ENCODE peak calls at places on chromosome 3, in four cellular contexts. S is body of pancreas, O is cardiac muscle cell, R is heart left ventricle. M is an unnamed sample.

GRCh38 chr3:53158700-53159414 is 2.2 kb upstream of the PRKCD start:
- DNase-seq in R (no peak), O (no peak), S (no peak), M (no peak)

GRCh38 chr3:7760718-7761117 is 740.9 kb upstream of the LMCD1 start:
- DNase-seq in S (no peak), R (no peak), O (no peak), M (no peak)

GRCh38 chr3:122944671-122945151 is 82.9 kb downstream of the SEMA5B start:
- DNase-seq in R (no peak), O (peak; percentile 67), S (no peak), M (no peak)

GRCh38 chr3:27559835-27560234 is 75.7 kb upstream of the SLC4A7 start:
- DNase-seq in S (peak; percentile 26), O (peak; percentile 95), R (peak; percentile 62), M (peak; percentile 76)

GRCh38 chr3:105906834-105907233 is 38.0 kb upstream of the CBLB start:
- DNase-seq in R (peak; percentile 70), S (peak; percentile 48), O (peak; percentile 87), M (peak; percentile 48)

GRCh38 chr3:98329392-98330124 is 24.1 kb upstream of the OR5K4 start:
- DNase-seq in S (peak; percentile 47), R (no peak), O (peak; percentile 63), M (no peak)

GRCh38 chr3:49465269-49466034 is 4.6 kb upstream of the DAG1 start:
- DNase-seq in S (peak; percentile 70), O (peak; percentile 81), R (peak; percentile 29), M (no peak)

GRCh38 chr3:54087581-54088410 is 34.6 kb upstream of the CACNA2D3 start:
- DNase-seq in R (no peak), O (peak; percentile 59), S (no peak), M (no peak)

GRCh38 chr3:161274691-161275298 is 53.7 kb downstream of the NMD3 start:
- DNase-seq in O (peak; percentile 71), R (no peak), S (peak; percentile 40), M (no peak)

GRCh38 chr3:66068255-66068654 is 29.5 kb upstream of the MAGI1 start:
- DNase-seq in R (no peak), S (no peak), O (no peak), M (no peak)

GRCh38 chr3:189714991-189715961 is 84.1 kb downstream of the TP63 start:
- DNase-seq in S (no peak), R (no peak), O (peak; percentile 65), M (no peak)

GRCh38 chr3:39707314-39707909 is 102.0 kb upstream of the MYRIP start:
- DNase-seq in O (peak; percentile 64), R (no peak), S (peak; percentile 13), M (no peak)

GRCh38 chr3:197015790-197016705 is 13.6 kb downstream of the MELTF start:
- DNase-seq in O (no peak), S (no peak), R (no peak), M (no peak)

GRCh38 chr3:172042136-172042535 is 2.8 kb downstream of the FNDC3B start:
- DNase-seq in S (no peak), R (no peak), O (peak; percentile 54), M (no peak)

GRCh38 chr3:97269202-97269601 is 454.8 kb downstream of the EPHA6 start:
- DNase-seq in O (no peak), S (no peak), R (no peak), M (no peak)

GRCh38 chr3:108008931-108009635 is 81.7 kb downstream of the CD47 start:
- DNase-seq in S (no peak), O (peak; percentile 93), R (no peak), M (no peak)

GRCh38 chr3:74009961-74010859 is 385.5 kb upstream of the PDZRN3 start:
- DNase-seq in O (no peak), R (no peak), S (no peak), M (no peak)

GRCh38 chr3:187987919-187988318 is 166.0 kb upstream of the LPP start:
- DNase-seq in S (no peak), R (no peak), O (no peak), M (no peak)

GRCh38 chr3:125431912-125432587 is 56.9 kb upstream of the ZNF148 start:
- DNase-seq in O (peak; percentile 55), S (no peak), R (no peak), M (no peak)

GRCh38 chr3:170320471-170321121 is 36.9 kb upstream of the SKIL start:
- DNase-seq in O (no peak), S (no peak), R (no peak), M (no peak)

GRCh38 chr3:128823008-128823407 is 56.4 kb upstream of the ACAD9 start:
- DNase-seq in O (no peak), R (no peak), S (no peak), M (no peak)

GRCh38 chr3:33975463-33975862 is 177.0 kb downstream of the PDCD6IP start:
- DNase-seq in R (no peak), S (no peak), O (peak; percentile 14), M (no peak)

GRCh38 chr3:182491571-182491970 is 301.7 kb upstream of the ATP11B start:
- DNase-seq in O (no peak), S (no peak), R (no peak), M (no peak)

GRCh38 chr3:174620138-174620537 is 239.0 kb upstream of the NAALADL2 start:
- DNase-seq in O (peak; percentile 42), R (no peak), S (no peak), M (no peak)

GRCh38 chr3:56813656-56813965 is 11.9 kb upstream of the ARHGEF3 start:
- DNase-seq in O (no peak), R (no peak), S (no peak), M (no peak)

GRCh38 chr3:98777801-98778220 is 14.7 kb downstream of the ST3GAL6 start:
- DNase-seq in S (no peak), O (peak; percentile 86), R (no peak), M (no peak)

GRCh38 chr3:132641837-132642538 is 17.6 kb downstream of the ACAD11 start:
- DNase-seq in S (no peak), R (no peak), O (peak; percentile 75), M (no peak)

GRCh38 chr3:150411106-150411460 is 3.0 kb downstream of the TSC22D2 start:
- DNase-seq in R (no peak), O (no peak), S (no peak), M (no peak)

GRCh38 chr3:150411971-150412370 is 3.9 kb downstream of the TSC22D2 start:
- DNase-seq in O (peak; percentile 63), S (no peak), R (no peak), M (no peak)

GRCh38 chr3:150412599-150413069 is 4.5 kb downstream of the TSC22D2 start:
- DNase-seq in R (no peak), S (peak; percentile 31), O (peak; percentile 81), M (no peak)

GRCh38 chr3:150414273-150414672 is 6.2 kb downstream of the TSC22D2 start:
- DNase-seq in O (peak; percentile 60), R (peak; percentile 46), S (peak; percentile 15), M (no peak)

DNA sequence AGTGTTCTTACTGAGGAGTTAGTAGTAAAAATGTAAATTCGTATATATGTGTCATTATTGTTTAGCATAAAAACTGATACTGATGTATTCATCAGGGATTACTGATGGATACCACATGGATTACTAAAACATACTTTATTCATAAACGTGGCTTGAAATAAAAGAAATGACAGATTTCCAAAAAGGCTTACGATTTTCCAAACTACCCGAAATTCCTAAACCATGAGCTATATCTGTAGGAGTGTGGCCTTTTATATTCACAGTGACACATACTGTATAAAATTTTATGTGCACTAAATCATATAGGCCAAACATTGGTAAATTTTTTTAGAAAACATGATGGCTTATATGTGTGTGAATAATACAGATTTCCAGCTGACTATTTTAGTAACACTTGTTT is 6.9 kb downstream of the TSC22D2 start:
- DNase-seq in O (no peak), R (no peak), S (no peak), M (no peak)
- H3K4me1 ChIP-seq in O (peaks cover 46% of the 10 kb centered on the region), R (peaks cover 60% of the 10 kb centered on the region), S (peaks cover 58% of the 10 kb centered on the region), M (peaks cover 4% of the 10 kb centered on the region)

GRCh38 chr3:45302470-45302869 is 76.4 kb upstream of the TMEM158 start:
- DNase-seq in S (no peak), R (no peak), O (no peak), M (no peak)
- H3K27ac ChIP-seq in S (no peak overlapping the region), R (no peak overlapping the region), O (no peak overlapping the region), M (no peak overlapping the region)

DNA sequence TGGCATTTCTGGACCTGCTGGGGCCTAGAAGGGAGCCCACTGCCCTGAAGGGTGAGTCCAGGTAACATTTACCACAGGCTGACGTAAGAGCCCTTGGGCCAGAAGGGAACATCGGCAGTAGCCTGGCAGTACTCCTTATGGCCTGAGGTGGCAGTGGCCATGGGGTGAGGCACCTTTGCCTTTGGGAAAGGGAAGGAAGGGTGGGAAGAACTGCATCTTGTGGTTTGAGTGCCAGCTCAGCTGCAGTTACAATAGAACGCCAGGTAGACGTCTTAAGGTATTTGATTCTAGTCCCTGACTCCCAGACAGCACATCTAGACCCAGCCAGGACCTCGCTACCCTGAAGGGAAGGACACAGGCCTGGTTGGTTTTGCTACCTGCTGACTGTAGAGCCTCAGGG is 104.9 kb downstream of the SOX14 start:
- DNase-seq in R (no peak), O (no peak), S (no peak), M (no peak)
- H3K4me1 ChIP-seq in R (no peaks in the 10 kb centered on the region), O (no peaks in the 10 kb centered on the region), S (no peaks in the 10 kb centered on the region), M (no peaks in the 10 kb centered on the region)

DNA sequence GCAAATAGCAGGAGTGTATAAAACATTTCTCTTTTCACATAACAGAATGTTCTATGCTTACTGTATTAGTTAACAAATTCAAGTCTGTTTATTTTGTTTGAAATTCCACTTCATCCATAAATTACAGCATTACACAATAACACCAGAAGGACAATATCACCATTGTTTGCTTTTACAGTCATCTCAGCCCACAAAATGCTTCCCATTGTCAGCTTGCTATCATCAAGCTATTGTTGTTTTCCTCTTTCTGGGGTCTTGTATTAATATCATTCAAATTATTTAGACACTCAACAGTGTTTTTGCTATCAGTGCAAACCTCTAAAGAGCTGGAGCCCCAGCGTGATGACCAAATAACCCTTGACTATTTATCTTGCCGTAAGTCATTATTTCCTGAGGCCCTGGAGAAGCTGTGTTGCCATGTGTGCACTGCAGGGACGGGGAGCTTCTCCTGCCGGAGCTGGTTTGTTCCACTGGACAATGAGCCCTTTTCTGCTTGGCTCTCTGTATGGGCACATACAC is 1.1 kb downstream of the SAMMSON start:
- DNase-seq in S (no peak), R (no peak), O (peak; percentile 39), M (no peak)
- H3K27ac ChIP-seq in S (no peak overlapping the region), R (no peak overlapping the region), O (no peak overlapping the region), M (no peak overlapping the region)

DNA sequence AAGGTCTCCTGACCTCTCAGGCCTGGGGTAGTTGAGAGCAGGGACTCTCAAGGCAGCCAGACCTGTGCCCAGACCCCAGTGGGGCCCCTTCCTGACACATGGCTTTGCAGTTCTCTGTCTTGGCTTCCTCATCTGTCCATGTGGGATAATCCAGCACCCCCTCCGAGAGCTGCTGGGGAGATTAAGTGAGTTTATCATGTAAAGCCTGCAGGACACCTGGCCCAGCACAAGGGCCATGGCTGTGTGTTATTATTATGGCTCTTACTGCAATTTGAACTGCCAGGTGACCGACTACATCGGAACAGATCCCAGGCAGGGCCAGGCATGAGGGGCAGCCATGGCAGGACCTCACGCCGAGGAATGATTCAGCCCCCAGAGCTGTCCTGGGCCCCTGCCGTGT is 12.6 kb downstream of the DUSP7 start:
- DNase-seq in O (no peak), R (no peak), S (no peak), M (no peak)
- H3K4me1 ChIP-seq in O (peaks cover 26% of the 10 kb centered on the region), R (peaks cover 53% of the 10 kb centered on the region), S (peaks cover 9% of the 10 kb centered on the region), M (no peaks in the 10 kb centered on the region)

DNA sequence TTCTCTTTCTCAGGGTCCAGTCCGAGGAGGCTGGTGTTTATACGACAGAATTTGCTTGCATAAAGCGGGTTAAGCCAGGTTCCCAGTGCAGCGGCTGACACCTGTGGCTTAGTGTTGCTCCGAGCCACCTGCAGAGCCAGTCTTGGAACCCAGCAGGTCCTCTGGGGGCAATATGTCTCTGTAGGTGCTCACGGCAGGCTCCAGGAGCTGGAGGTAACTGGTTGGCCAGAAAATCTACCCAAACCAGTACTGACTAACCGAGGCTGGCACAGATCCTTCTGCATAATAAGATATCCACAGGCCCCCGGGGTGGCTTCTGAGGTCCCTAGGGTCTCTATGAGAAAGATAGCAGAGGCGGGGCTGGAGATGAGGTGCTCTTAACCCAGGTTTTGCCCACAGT is 3.2 kb downstream of the MGLL start:
- DNase-seq in R (no peak), O (no peak), S (no peak), M (no peak)
- H3K27ac ChIP-seq in R (peak overlapping the region; percentile 90), O (no peak overlapping the region), S (no peak overlapping the region), M (no peak overlapping the region)

M was measured in aorta.